ENCODE peak calls at places on chromosomes 16 and 17, in seven cellular contexts. O is RPMI7951; V is dorsolateral prefrontal cortex; U is HT1080; D is putamen; H is midbrain; A is activated CD4-positive, alpha-beta T cell treated with anti-CD3 and anti-CD28 coated beads for 24 hours. Q is an unnamed sample.

GRCh38 chr17:31550389-31551056 is 159.0 kb downstream of the RAB11FIP4 start:
- DNase-seq in H (no peak), O (peak), V (no peak), D (peak), A (no peak), U (no peak), Q (peak)

GRCh38 chr16:72680732-72681131 is 367.2 kb downstream of the ZFHX3 start:
- DNase-seq in D (no peak), U (no peak), H (no peak), O (no peak), A (no peak), V (no peak), Q (no peak)

GRCh38 chr16:70298988-70299938 is at the start of gene DDX19B:
- DNase-seq in V (peak), U (peak), D (peak), O (peak), A (peak), H (peak), Q (peak)

GRCh38 chr16:66289051-66289680 is 77.3 kb upstream of the CDH5 start:
- DNase-seq in H (no peak), D (no peak), O (no peak), U (no peak), A (no peak), V (no peak), Q (no peak)

GRCh38 chr16:1771072-1771863 is at the start of gene NME3:
- DNase-seq in O (peak), U (no peak), H (peak), V (peak), D (peak), A (peak), Q (no peak)

GRCh38 chr17:44235583-44235936 is 16.1 kb upstream of the UBTF start:
- DNase-seq in H (no peak), A (no peak), D (no peak), V (no peak), O (peak), U (peak), Q (peak)

GRCh38 chr17:6041261-6041660 is 28.9 kb upstream of the WSCD1 start:
- DNase-seq in O (no peak), H (no peak), U (no peak), D (no peak), A (no peak), V (no peak), Q (peak)

GRCh38 chr17:63955791-63956190 is 16.9 kb downstream of the SCN4A start:
- DNase-seq in H (no peak), U (no peak), V (no peak), D (no peak), A (no peak), O (no peak), Q (no peak)

GRCh38 chr17:28948873-28949184 is 2.5 kb downstream of the PHF12 start:
- DNase-seq in D (no peak), O (no peak), V (no peak), U (peak), A (no peak), H (peak), Q (no peak)

GRCh38 chr17:75662511-75662910 is 4.4 kb downstream of the RECQL5 start:
- DNase-seq in A (no peak), D (no peak), U (no peak), V (no peak), H (no peak), O (no peak), Q (no peak)

GRCh38 chr17:48155889-48156670 is 48.5 kb downstream of the SNX11 start:
- DNase-seq in V (no peak), H (no peak), A (no peak), D (no peak), U (no peak), O (no peak), Q (peak)

GRCh38 chr16:5451641-5452040 is 354.0 kb upstream of the EEF2KMT start:
- DNase-seq in H (no peak), V (no peak), A (no peak), D (no peak), O (no peak), U (no peak), Q (no peak)

GRCh38 chr16:26665166-26665939 is 401.4 kb upstream of the C16orf82 start:
- DNase-seq in D (no peak), V (no peak), A (no peak), U (no peak), O (no peak), H (no peak), Q (no peak)

GRCh38 chr16:55487048-55487803 is 8.2 kb downstream of the MMP2 start:
- DNase-seq in O (peak), U (no peak), A (no peak), H (no peak), V (no peak), D (no peak), Q (no peak)

GRCh38 chr17:83101805-83102480 is 22.5 kb downstream of the METRNL start:
- DNase-seq in A (no peak), O (peak), H (no peak), V (no peak), U (no peak), D (no peak), Q (no peak)

GRCh38 chr17:77849203-77849602 is 109.3 kb upstream of the TNRC6C start:
- DNase-seq in A (no peak), D (no peak), H (no peak), O (no peak), V (no peak), U (no peak), Q (no peak)

GRCh38 chr16:51651061-51651466 is 500.0 kb upstream of the SALL1 start:
- DNase-seq in A (no peak), V (no peak), D (peak), O (peak), H (no peak), U (no peak), Q (no peak)

GRCh38 chr16:10552998-10553491 is 27.4 kb downstream of the EMP2 start:
- DNase-seq in A (peak), O (peak), H (no peak), U (no peak), D (no peak), V (peak), Q (no peak)

GRCh38 chr17:3689262-3690093 is 6.5 kb downstream of the P2RX5 start:
- DNase-seq in U (no peak), V (no peak), A (no peak), H (no peak), D (no peak), O (no peak), Q (no peak)

GRCh38 chr16:57394444-57394843 is 10.1 kb upstream of the CCL17 start:
- DNase-seq in V (no peak), H (no peak), U (no peak), A (no peak), D (no peak), O (peak), Q (no peak)

GRCh38 chr16:23907457-23907902 is 71.7 kb downstream of the PRKCB start:
- DNase-seq in O (no peak), D (no peak), U (no peak), V (no peak), H (no peak), A (no peak), Q (no peak)

GRCh38 chr17:40699880-40700279 is 3.7 kb downstream of the KRT24 start:
- DNase-seq in U (no peak), H (no peak), V (no peak), D (no peak), O (no peak), A (no peak), Q (peak)

GRCh38 chr17:72715906-72716572 is 376.4 kb downstream of the SLC39A11 start:
- DNase-seq in U (peak), O (peak), V (no peak), D (peak), A (no peak), H (peak), Q (no peak)

GRCh38 chr17:19538095-19539039 is 4.7 kb downstream of the SLC47A1 start:
- DNase-seq in H (peak), D (peak), O (no peak), U (no peak), A (no peak), V (peak), Q (no peak)